ENCODE peak calls at places on chromosome 17, in four cellular contexts. H, T, X and F are unnamed samples.

GRCh38 chr17:49775546-49776260 is 11.8 kb upstream of the FAM117A start:
- DNase-seq in H (no peak), T (peak; percentile 18), X (no peak), F (no peak)

GRCh38 chr17:64262422-64263260 is at the start of gene TEX2:
- DNase-seq in H (peak; percentile 54), T (peak; percentile 39), X (peak; percentile 62), F (peak; percentile 59)

GRCh38 chr17:50548831-50549230 is 1.9 kb downstream of the SPATA20 start:
- DNase-seq in H (no peak), T (no peak), X (no peak), F (no peak)

GRCh38 chr17:15660077-15660476 is 24.0 kb downstream of the TRIM16 start:
- DNase-seq in H (no peak), T (no peak), X (no peak), F (no peak)

GRCh38 chr17:7041607-7042506 is 2.0 kb downstream of the SLC16A11 start:
- DNase-seq in H (peak; percentile 69), T (no peak), X (no peak), F (no peak)

GRCh38 chr17:58318065-58318481 is 10.5 kb downstream of the TSPOAP1 start:
- DNase-seq in H (no peak), T (no peak), X (no peak), F (no peak)

GRCh38 chr17:31510273-31511175 is 119.0 kb downstream of the RAB11FIP4 start:
- DNase-seq in H (no peak), T (no peak), X (no peak), F (no peak)

GRCh38 chr17:30559656-30560055 is 82.4 kb downstream of the GOSR1 start:
- DNase-seq in H (peak; percentile 39), T (no peak), X (no peak), F (no peak)

GRCh38 chr17:74757502-74757901 is 9.1 kb downstream of the NHERF1 start:
- DNase-seq in H (no peak), T (no peak), X (no peak), F (no peak)

GRCh38 chr17:81409190-81409935 is 14.1 kb downstream of the BAHCC1 start:
- DNase-seq in H (no peak), T (no peak), X (peak; percentile 76), F (no peak)

GRCh38 chr17:39722965-39723848 is 7.1 kb downstream of the MIEN1 start:
- DNase-seq in H (peak; percentile 81), T (no peak), X (peak; percentile 93), F (peak; percentile 41)

GRCh38 chr17:50518265-50519023 is 10.2 kb downstream of the MYCBPAP start:
- DNase-seq in H (no peak), T (peak; percentile 68), X (no peak), F (no peak)

GRCh38 chr17:67995568-67996191 is 589 bp downstream of the C17orf58 start:
- DNase-seq in H (peak; percentile 66), T (no peak), X (no peak), F (peak; percentile 19)

GRCh38 chr17:51611585-51611984 is 351.2 kb downstream of the UTP18 start:
- DNase-seq in H (no peak), T (no peak), X (no peak), F (no peak)

GRCh38 chr17:72667096-72668063 is 425.1 kb downstream of the SLC39A11 start:
- DNase-seq in H (no peak), T (no peak), X (no peak), F (no peak)

GRCh38 chr17:72661945-72662826 is 430.3 kb downstream of the SLC39A11 start:
- DNase-seq in H (no peak), T (peak; percentile 62), X (no peak), F (no peak)

GRCh38 chr17:72665841-72666518 is 426.5 kb downstream of the SLC39A11 start:
- DNase-seq in H (no peak), T (no peak), X (no peak), F (no peak)

GRCh38 chr17:72662827-72663190 is 429.7 kb downstream of the SLC39A11 start:
- DNase-seq in H (no peak), T (no peak), X (no peak), F (no peak)

GRCh38 chr17:72666519-72666874 is 426.0 kb downstream of the SLC39A11 start:
- DNase-seq in H (no peak), T (peak; percentile 77), X (no peak), F (no peak)
- TF ChIP-seq RNF2 in H (no peak), T (no peak), X (no peak), F (no peak)

GRCh38 chr17:34369196-34369500 is 6.1 kb upstream of the CCL1 start:
- DNase-seq in H (peak; percentile 14), T (no peak), X (no peak), F (no peak)
- TF ChIP-seq RNF2 in H (no peak), T (no peak), X (no peak), F (no peak)

DNA sequence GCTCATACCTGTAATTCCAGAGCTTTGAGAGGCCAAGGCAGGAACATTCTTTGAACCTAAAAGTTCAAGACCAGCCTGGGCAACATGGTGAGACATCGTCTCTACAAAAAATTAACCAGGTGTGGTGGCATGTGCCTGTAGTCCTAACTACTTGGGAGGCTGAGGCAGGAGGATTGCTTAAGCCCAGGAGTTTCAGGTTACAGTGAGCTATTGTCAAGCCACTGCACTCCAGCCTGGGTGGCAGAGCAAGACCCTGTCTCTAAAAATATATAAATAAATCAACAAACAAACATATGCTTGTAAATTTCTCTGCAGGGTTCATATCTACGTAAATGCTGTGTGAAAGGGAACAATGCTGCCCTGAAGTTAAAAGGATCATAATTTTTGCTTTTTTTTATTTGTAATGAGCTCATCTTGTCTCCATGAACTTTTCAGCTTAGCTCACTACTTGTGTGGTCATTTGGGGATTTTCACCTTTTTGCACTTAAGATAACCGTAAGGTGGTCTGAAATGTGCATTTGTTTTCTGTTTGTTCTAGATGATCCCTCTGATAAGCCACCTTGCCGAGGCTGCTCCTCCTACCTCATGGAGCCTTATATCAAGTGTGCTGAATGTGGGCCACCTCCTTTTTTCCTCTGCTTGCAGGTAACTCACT is 16.4 kb downstream of the TADA2A start:
- DNase-seq in H (no peak), T (no peak), X (no peak), F (no peak)
- TF ChIP-seq RNF2 in H (no peak), T (no peak), X (no peak), F (no peak)

GRCh38 chr17:73311428-73311780 is 397 bp downstream of the CDC42EP4 start:
- DNase-seq in H (peak; percentile 71), T (no peak), X (no peak), F (no peak)
- TF ChIP-seq RNF2 in H (no peak), T (no peak), X (no peak), F (no peak)

DNA sequence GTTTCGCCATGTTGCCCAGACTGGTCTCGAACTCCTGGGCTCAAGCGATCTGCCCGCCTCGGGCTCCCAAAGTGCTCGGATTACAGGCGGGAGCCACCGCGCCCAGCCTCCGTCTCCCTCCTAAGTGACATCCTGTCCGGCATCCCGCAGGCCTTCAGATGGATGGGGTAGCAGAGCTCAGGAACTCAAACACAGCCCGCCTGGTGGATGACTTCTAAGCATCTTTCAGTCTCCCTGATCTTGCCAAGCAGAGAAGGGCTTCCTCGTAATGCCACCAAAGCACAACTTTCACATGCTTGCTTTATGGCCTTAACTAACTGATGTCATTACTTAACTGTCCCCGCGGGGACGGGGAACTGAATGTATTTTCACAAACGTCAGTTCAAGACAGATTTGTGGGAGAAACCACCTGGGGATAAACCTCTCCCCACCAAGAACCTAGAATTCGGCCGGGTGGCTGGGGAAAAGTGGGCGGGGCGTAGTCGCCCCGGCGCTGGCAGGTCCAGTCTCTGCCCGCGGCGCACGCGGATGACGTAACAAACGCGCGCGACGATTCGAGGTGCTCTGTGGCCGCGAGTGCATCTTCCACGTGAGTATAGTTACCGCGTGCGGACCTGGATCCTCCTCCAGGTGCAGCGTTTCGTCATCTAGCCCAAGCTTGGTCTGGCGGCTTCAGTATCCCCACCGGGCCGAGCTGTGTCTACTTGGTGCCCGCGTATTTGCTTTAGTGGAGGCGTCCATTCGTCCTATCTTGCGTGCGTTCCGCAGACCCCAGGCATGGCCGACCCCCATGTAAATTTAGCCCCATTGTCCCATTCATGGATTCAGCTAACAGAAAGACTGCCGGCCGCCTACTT is at the start of gene PFAS:
- DNase-seq in H (peak; percentile 99), T (peak; percentile 87), X (peak; percentile 95), F (peak; percentile 97)
- TF ChIP-seq RNF2 in H (no peak), T (no peak), X (no peak), F (no peak)

GRCh38 chr17:41107941-41108445 is 2.8 kb downstream of the KRTAP4-9 start:
- DNase-seq in H (no peak), T (no peak), X (no peak), F (no peak)

GRCh38 chr17:41098476-41098875 is 534 bp upstream of the KRTAP4-8 start:
- DNase-seq in H (no peak), T (no peak), X (no peak), F (no peak)

GRCh38 chr17:41101586-41102259 is at the start of gene KRTAP4-16:
- DNase-seq in H (no peak), T (no peak), X (no peak), F (no peak)

GRCh38 chr17:41100081-41100480 is 1.9 kb downstream of the KRTAP4-16 start:
- DNase-seq in H (no peak), T (no peak), X (no peak), F (no peak)

GRCh38 chr17:41103896-41104295 is 1.3 kb upstream of the KRTAP4-9 start:
- DNase-seq in H (no peak), T (no peak), X (no peak), F (no peak)
- TF ChIP-seq RNF2 in H (no peak), T (no peak), X (no peak), F (no peak)